ENCODE peak calls at places on chromosomes 11 and 22, in seven cellular contexts. One of them, this sample, is unnamed.

GRCh38 chr11:57422669-57423068 is 4.3 kb downstream of the SLC43A3 start:
- DNase-seq in WTC11: no peak
- DNase-seq in cardiac muscle cell: no peak
- DNase-seq in A549: no peak
- DNase-seq in psoas muscle: no peak
- DNase-seq in OCI-LY7: no peak
- DNase-seq in H9: no peak
- DNase-seq in this sample: no peak

GRCh38 chr11:69879734-69880005 is 60.5 kb upstream of the FGF3 start:
- DNase-seq in H9: no peak
- DNase-seq in WTC11: no peak
- DNase-seq in OCI-LY7: no peak
- DNase-seq in psoas muscle: no peak
- DNase-seq in A549: no peak
- DNase-seq in cardiac muscle cell: no peak
- DNase-seq in this sample: no peak

GRCh38 chr11:68191661-68192579 is 21.2 kb downstream of the KMT5B start:
- DNase-seq in cardiac muscle cell: no peak
- DNase-seq in WTC11: no peak
- DNase-seq in A549: no peak
- DNase-seq in psoas muscle: no peak
- DNase-seq in OCI-LY7: no peak
- DNase-seq in H9: no peak
- DNase-seq in this sample: no peak

GRCh38 chr22:28857288-28857687 is 26.1 kb upstream of the ZNRF3 start:
- DNase-seq in OCI-LY7: no peak
- DNase-seq in H9: no peak
- DNase-seq in A549: no peak
- DNase-seq in psoas muscle: no peak
- DNase-seq in cardiac muscle cell: no peak
- DNase-seq in WTC11: no peak
- DNase-seq in this sample: no peak

GRCh38 chr11:70170596-70171210 is 32.4 kb upstream of the FADD start:
- DNase-seq in WTC11: no peak
- DNase-seq in OCI-LY7: no peak
- DNase-seq in H9: no peak
- DNase-seq in psoas muscle: no peak
- DNase-seq in cardiac muscle cell: no peak
- DNase-seq in A549: no peak
- DNase-seq in this sample: no peak

GRCh38 chr11:128776434-128777284 is 82.8 kb downstream of the FLI1 start:
- DNase-seq in OCI-LY7: peak
- DNase-seq in psoas muscle: no peak
- DNase-seq in WTC11: peak
- DNase-seq in A549: peak
- DNase-seq in cardiac muscle cell: peak
- DNase-seq in H9: peak
- DNase-seq in this sample: peak

GRCh38 chr11:133219543-133219942 is 312.8 kb downstream of the OPCML start:
- DNase-seq in cardiac muscle cell: no peak
- DNase-seq in H9: peak
- DNase-seq in OCI-LY7: no peak
- DNase-seq in A549: no peak
- DNase-seq in psoas muscle: no peak
- DNase-seq in WTC11: peak
- DNase-seq in this sample: no peak

GRCh38 chr11:294795-295194 is 4.5 kb downstream of the IFITM5 start:
- DNase-seq in A549: no peak
- DNase-seq in psoas muscle: peak
- DNase-seq in H9: no peak
- DNase-seq in WTC11: no peak
- DNase-seq in OCI-LY7: no peak
- DNase-seq in cardiac muscle cell: no peak
- DNase-seq in this sample: no peak

GRCh38 chr11:77723024-77723423 is 85.4 kb upstream of the CLNS1A start:
- DNase-seq in cardiac muscle cell: no peak
- DNase-seq in OCI-LY7: no peak
- DNase-seq in psoas muscle: no peak
- DNase-seq in A549: no peak
- DNase-seq in H9: no peak
- DNase-seq in WTC11: no peak
- DNase-seq in this sample: no peak

GRCh38 chr11:128714121-128714520 is 20.2 kb downstream of the FLI1 start:
- DNase-seq in cardiac muscle cell: no peak
- DNase-seq in WTC11: no peak
- DNase-seq in A549: no peak
- DNase-seq in OCI-LY7: no peak
- DNase-seq in psoas muscle: no peak
- DNase-seq in H9: no peak
- DNase-seq in this sample: no peak

GRCh38 chr11:124069429-124070401 is 28.6 kb upstream of the OR10G7 start:
- DNase-seq in psoas muscle: peak
- DNase-seq in OCI-LY7: peak
- DNase-seq in cardiac muscle cell: peak
- DNase-seq in H9: peak
- DNase-seq in WTC11: peak
- DNase-seq in A549: peak
- DNase-seq in this sample: peak

GRCh38 chr11:8604078-8604723 is 10.2 kb upstream of the STK33 start:
- DNase-seq in A549: peak
- DNase-seq in cardiac muscle cell: peak
- DNase-seq in H9: peak
- DNase-seq in OCI-LY7: peak
- DNase-seq in psoas muscle: peak
- DNase-seq in WTC11: peak
- DNase-seq in this sample: peak

GRCh38 chr11:45182902-45183301 is 36.5 kb downstream of the PRDM11 start:
- DNase-seq in A549: peak
- DNase-seq in psoas muscle: no peak
- DNase-seq in cardiac muscle cell: peak
- DNase-seq in OCI-LY7: peak
- DNase-seq in H9: peak
- DNase-seq in WTC11: peak
- DNase-seq in this sample: peak
- TF ChIP-seq CTCF in A549: peak
- TF ChIP-seq CTCF in psoas muscle: peak
- TF ChIP-seq CTCF in cardiac muscle cell: peak
- TF ChIP-seq CTCF in OCI-LY7: peak
- TF ChIP-seq CTCF in H9: peak
- TF ChIP-seq CTCF in WTC11: peak
- TF ChIP-seq CTCF in this sample: peak

DNA sequence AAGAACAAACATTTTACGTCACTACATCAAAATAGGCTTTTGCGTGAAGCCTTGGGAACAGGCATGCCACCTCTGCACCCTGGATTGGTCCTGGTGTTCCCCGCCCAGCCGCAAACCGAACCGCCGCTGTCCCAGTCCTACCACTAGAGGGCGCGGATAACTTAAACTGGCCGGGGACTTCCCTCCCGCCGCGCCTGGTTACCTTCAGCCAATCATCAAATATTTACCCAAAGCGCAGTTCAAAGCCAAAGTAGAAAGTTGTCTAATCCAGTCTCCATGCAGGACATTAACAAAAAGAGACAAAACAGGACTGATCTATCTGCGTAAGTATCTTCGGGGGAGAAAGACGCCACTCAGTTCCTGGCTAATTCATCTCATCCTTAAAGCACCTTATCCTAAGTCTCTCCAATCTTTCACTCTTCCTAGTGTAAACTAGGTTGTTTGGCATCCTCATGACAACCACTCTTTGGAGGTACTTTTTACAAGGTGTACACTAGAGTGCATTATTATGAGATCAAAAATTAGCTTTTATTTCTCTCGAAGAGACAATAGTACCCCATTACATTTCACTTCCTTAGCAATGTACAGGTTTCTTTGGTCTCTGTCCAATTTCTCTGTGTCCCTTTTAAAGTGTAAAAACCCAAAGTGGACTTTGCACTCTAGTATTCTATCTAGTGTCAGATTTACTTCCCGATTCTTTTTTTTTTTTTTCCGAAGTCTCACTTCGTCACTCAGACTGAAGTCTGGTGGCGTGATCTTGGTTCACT is 3.9 kb upstream of the CRY2 start:
- DNase-seq in psoas muscle: peak
- DNase-seq in A549: peak
- DNase-seq in cardiac muscle cell: peak
- DNase-seq in WTC11: peak
- DNase-seq in H9: peak
- DNase-seq in OCI-LY7: peak
- DNase-seq in this sample: peak
- TF ChIP-seq CTCF in psoas muscle: peak
- TF ChIP-seq CTCF in A549: peak
- TF ChIP-seq CTCF in cardiac muscle cell: peak
- TF ChIP-seq CTCF in WTC11: peak
- TF ChIP-seq CTCF in H9: peak
- TF ChIP-seq CTCF in OCI-LY7: peak
- TF ChIP-seq CTCF in this sample: peak

GRCh38 chr22:45101828-45102227 is 61.9 kb upstream of the NUP50 start:
- DNase-seq in psoas muscle: peak
- DNase-seq in H9: peak
- DNase-seq in cardiac muscle cell: peak
- DNase-seq in A549: peak
- DNase-seq in OCI-LY7: peak
- DNase-seq in WTC11: peak
- DNase-seq in this sample: peak
- TF ChIP-seq CTCF in psoas muscle: peak
- TF ChIP-seq CTCF in H9: peak
- TF ChIP-seq CTCF in cardiac muscle cell: peak
- TF ChIP-seq CTCF in A549: peak
- TF ChIP-seq CTCF in OCI-LY7: peak
- TF ChIP-seq CTCF in WTC11: peak
- TF ChIP-seq CTCF in this sample: no peak

GRCh38 chr11:120180571-120181445 is 30.0 kb upstream of the OAF start:
- DNase-seq in OCI-LY7: no peak
- DNase-seq in WTC11: no peak
- DNase-seq in A549: no peak
- DNase-seq in H9: peak
- DNase-seq in cardiac muscle cell: no peak
- DNase-seq in psoas muscle: no peak
- DNase-seq in this sample: no peak
- TF ChIP-seq CTCF in OCI-LY7: peak
- TF ChIP-seq CTCF in WTC11: no peak
- TF ChIP-seq CTCF in A549: no peak
- TF ChIP-seq CTCF in H9: peak
- TF ChIP-seq CTCF in cardiac muscle cell: peak
- TF ChIP-seq CTCF in psoas muscle: no peak
- TF ChIP-seq CTCF in this sample: peak

GRCh38 chr22:45552580-45553332 is 50.1 kb downstream of the FBLN1 start:
- DNase-seq in WTC11: no peak
- DNase-seq in psoas muscle: peak
- DNase-seq in H9: peak
- DNase-seq in A549: no peak
- DNase-seq in cardiac muscle cell: no peak
- DNase-seq in OCI-LY7: no peak
- DNase-seq in this sample: peak
- TF ChIP-seq CTCF in WTC11: no peak
- TF ChIP-seq CTCF in psoas muscle: no peak
- TF ChIP-seq CTCF in H9: peak
- TF ChIP-seq CTCF in A549: no peak
- TF ChIP-seq CTCF in cardiac muscle cell: peak
- TF ChIP-seq CTCF in OCI-LY7: peak
- TF ChIP-seq CTCF in this sample: no peak

DNA sequence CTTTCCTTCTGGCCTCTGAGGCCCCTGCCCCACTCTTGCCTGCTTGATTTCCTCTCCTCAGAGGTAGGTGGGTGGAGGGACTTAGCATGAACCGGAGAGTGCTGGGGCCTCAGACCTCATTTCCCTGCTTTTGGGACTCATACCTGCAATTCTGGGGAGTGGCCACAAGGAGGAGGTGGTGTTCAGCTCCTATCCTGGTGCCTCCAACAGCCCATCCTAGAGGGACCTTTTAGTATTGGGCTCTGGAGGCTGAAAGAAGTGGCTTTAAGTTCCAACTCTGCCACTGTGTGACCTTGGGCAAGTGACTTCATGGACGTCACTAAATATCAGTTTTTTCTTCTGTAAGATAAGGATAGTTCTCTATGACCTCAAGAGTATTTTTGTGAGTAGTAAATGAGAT is 98.6 kb downstream of the KIAA1671 start:
- DNase-seq in OCI-LY7: no peak
- DNase-seq in psoas muscle: no peak
- DNase-seq in H9: peak
- DNase-seq in cardiac muscle cell: no peak
- DNase-seq in WTC11: peak
- DNase-seq in A549: peak
- DNase-seq in this sample: no peak
- TF ChIP-seq CTCF in OCI-LY7: peak
- TF ChIP-seq CTCF in psoas muscle: peak
- TF ChIP-seq CTCF in H9: peak
- TF ChIP-seq CTCF in cardiac muscle cell: peak
- TF ChIP-seq CTCF in WTC11: peak
- TF ChIP-seq CTCF in A549: no peak
- TF ChIP-seq CTCF in this sample: peak

This sample was measured in endothelial cell.